ENCODE peak calls at places on chromosomes 12 and 14, in five cellular contexts. J is glomerular endothelial cell, X is type B pancreatic cell, M is spleen, W is Panc1. S is an unnamed sample.

GRCh38 chr12:46386360-46386867 is 13.8 kb upstream of the SLC38A2 start:
- DNase-seq in J (no peak), X (no peak), M (no peak), W (peak; percentile 94), S (no peak)

GRCh38 chr14:53894456-53894855 is 62.2 kb downstream of the BMP4 start:
- DNase-seq in J (no peak), X (no peak), M (no peak), W (no peak), S (no peak)

GRCh38 chr12:55933158-55933798 is 2.3 kb downstream of the DGKA start:
- DNase-seq in J (no peak), X (no peak), M (no peak), W (no peak), S (peak; percentile 64)

GRCh38 chr12:56216461-56216860 is 5.3 kb downstream of the RNF41 start:
- DNase-seq in J (no peak), X (no peak), M (no peak), W (no peak), S (no peak)

GRCh38 chr12:57498571-57498970 is 10.7 kb downstream of the MARS1 start:
- DNase-seq in J (no peak), X (no peak), M (no peak), W (no peak), S (no peak)

GRCh38 chr14:78933948-78934524 is 763.9 kb downstream of the NRXN3 start:
- DNase-seq in J (no peak), X (no peak), M (no peak), W (no peak), S (no peak)

GRCh38 chr14:72598328-72598727 is 295.6 kb downstream of the DPF3 start:
- DNase-seq in J (no peak), X (no peak), M (no peak), W (no peak), S (no peak)

GRCh38 chr12:64181504-64182291 is 40.4 kb downstream of the KICS2 start:
- DNase-seq in J (peak; percentile 76), X (no peak), M (no peak), W (peak; percentile 93), S (peak; percentile 49)

GRCh38 chr14:96940009-96940408 is 142.8 kb downstream of the VRK1 start:
- DNase-seq in J (no peak), X (no peak), M (no peak), W (no peak), S (no peak)

GRCh38 chr12:47709277-47710048 is 3.6 kb upstream of the RPAP3 start:
- DNase-seq in J (no peak), X (no peak), M (no peak), W (no peak), S (no peak)

GRCh38 chr14:64628940-64629403 is 75.3 kb upstream of the PLEKHG3 start:
- DNase-seq in J (no peak), X (no peak), M (no peak), W (peak; percentile 15), S (no peak)

S was measured in kidney.